ENCODE peak calls at places on chromosomes 5 and 9, in seven cellular contexts. G is mesendoderm, L is KBM-7, V is iris pigment epithelial cell, Y is neural progenitor cell, J is GM06990, Z is T-helper 22 cell. A is an unnamed sample.

GRCh38 chr9:136091582-136092352 is 3.3 kb downstream of the NACC2 start:
- DNase-seq in G (peak; percentile 82), L (no peak), V (no peak), Y (peak; percentile 17), J (no peak), Z (no peak), A (no peak)

GRCh38 chr5:16500024-16500423 is 34.4 kb upstream of the ZNF622 start:
- DNase-seq in G (no peak), L (no peak), V (no peak), Y (no peak), J (no peak), Z (no peak), A (no peak)

GRCh38 chr9:40884072-40884901 is 244.2 kb downstream of the FOXD4L6 start:
- DNase-seq in G (no peak), L (no peak), V (no peak), Y (no peak), J (peak; percentile 4), Z (no peak), A (peak; percentile 11)

GRCh38 chr9:16191691-16192402 is 639.0 kb downstream of the CCDC171 start:
- DNase-seq in G (peak; percentile 95), L (peak; percentile 49), V (peak; percentile 89), Y (peak; percentile 88), J (peak; percentile 33), Z (no peak), A (peak; percentile 66)

GRCh38 chr9:106284300-106284699 is 578.7 kb upstream of the ZNF462 start:
- DNase-seq in G (peak; percentile 46), L (no peak), V (no peak), Y (peak; percentile 62), J (no peak), Z (no peak), A (no peak)

GRCh38 chr5:140038373-140038957 is 4.6 kb downstream of the NRG2 start:
- DNase-seq in G (peak; percentile 93), L (no peak), V (peak; percentile 34), Y (peak; percentile 83), J (no peak), Z (no peak), A (peak; percentile 52)

GRCh38 chr9:106862115-106862945 is 636 bp upstream of the ZNF462 start:
- DNase-seq in G (peak; percentile 85), L (peak; percentile 48), V (peak; percentile 66), Y (peak; percentile 71), J (peak; percentile 22), Z (no peak), A (peak; percentile 38)

GRCh38 chr5:172093559-172093958 is 87.1 kb upstream of the FBXW11 start:
- DNase-seq in G (no peak), L (no peak), V (no peak), Y (no peak), J (no peak), Z (no peak), A (no peak)

GRCh38 chr5:100706796-100707195 is 171.6 kb downstream of the FAM174A start:
- DNase-seq in G (peak; percentile 44), L (peak; percentile 72), V (peak; percentile 71), Y (no peak), J (no peak), Z (no peak), A (no peak)

GRCh38 chr9:108973876-108974275 is 39.4 kb downstream of the CTNNAL1 start:
- DNase-seq in G (no peak), L (no peak), V (no peak), Y (no peak), J (no peak), Z (no peak), A (no peak)

GRCh38 chr9:87829756-87830155 is 52.9 kb upstream of the SPATA31E1 start:
- DNase-seq in G (no peak), L (no peak), V (no peak), Y (no peak), J (no peak), Z (no peak), A (no peak)